ENCODE peak calls at places on chromosome X, in five cellular contexts. One of them, this sample, is unnamed.

GRCh38 chrX:17601816-17602215 is 135.5 kb upstream of the SCML1 start:
- DNase-seq in left ventricle myocardium inferior: no peak
- DNase-seq in body of pancreas: no peak
- DNase-seq in cardiac fibroblast: no peak
- DNase-seq in fibroblast of the aortic adventitia: peak
- DNase-seq in this sample: no peak

GRCh38 chrX:153348421-153348820 is 14.5 kb downstream of the ZNF275 start:
- DNase-seq in left ventricle myocardium inferior: no peak
- DNase-seq in fibroblast of the aortic adventitia: no peak
- DNase-seq in body of pancreas: no peak
- DNase-seq in cardiac fibroblast: no peak
- DNase-seq in this sample: no peak

GRCh38 chrX:102832661-102833060 is 104.4 kb upstream of the RAB40AL start:
- DNase-seq in body of pancreas: no peak
- DNase-seq in left ventricle myocardium inferior: no peak
- DNase-seq in cardiac fibroblast: peak
- DNase-seq in fibroblast of the aortic adventitia: peak
- DNase-seq in this sample: no peak

GRCh38 chrX:153966283-153966688 is 5.3 kb downstream of the HCFC1 start:
- DNase-seq in fibroblast of the aortic adventitia: peak
- DNase-seq in left ventricle myocardium inferior: no peak
- DNase-seq in cardiac fibroblast: peak
- DNase-seq in body of pancreas: peak
- DNase-seq in this sample: no peak

GRCh38 chrX:53241558-53241957 is 16.6 kb upstream of the KDM5C start:
- DNase-seq in fibroblast of the aortic adventitia: no peak
- DNase-seq in left ventricle myocardium inferior: no peak
- DNase-seq in body of pancreas: no peak
- DNase-seq in cardiac fibroblast: no peak
- DNase-seq in this sample: no peak

GRCh38 chrX:52995974-52996304 is 37.6 kb upstream of the FAM156A start:
- DNase-seq in body of pancreas: no peak
- DNase-seq in left ventricle myocardium inferior: no peak
- DNase-seq in cardiac fibroblast: no peak
- DNase-seq in fibroblast of the aortic adventitia: no peak
- DNase-seq in this sample: no peak

GRCh38 chrX:120604359-120604782 is 470 bp downstream of the MCTS1 start:
- DNase-seq in body of pancreas: peak
- DNase-seq in fibroblast of the aortic adventitia: peak
- DNase-seq in left ventricle myocardium inferior: no peak
- DNase-seq in cardiac fibroblast: peak
- DNase-seq in this sample: peak

GRCh38 chrX:47643926-47644325 is 6.4 kb downstream of the ELK1 start:
- DNase-seq in body of pancreas: no peak
- DNase-seq in left ventricle myocardium inferior: no peak
- DNase-seq in cardiac fibroblast: peak
- DNase-seq in fibroblast of the aortic adventitia: peak
- DNase-seq in this sample: no peak

GRCh38 chrX:25536307-25536970 is 520.7 kb upstream of the ARX start:
- DNase-seq in body of pancreas: no peak
- DNase-seq in left ventricle myocardium inferior: no peak
- DNase-seq in fibroblast of the aortic adventitia: no peak
- DNase-seq in cardiac fibroblast: no peak
- DNase-seq in this sample: no peak

GRCh38 chrX:270848-271367 is 10.3 kb upstream of the PLCXD1 start:
- DNase-seq in left ventricle myocardium inferior: peak
- DNase-seq in cardiac fibroblast: no peak
- DNase-seq in body of pancreas: peak
- DNase-seq in fibroblast of the aortic adventitia: no peak
- DNase-seq in this sample: no peak

GRCh38 chrX:154348114-154348531 is 26.3 kb downstream of the FLNA start:
- DNase-seq in cardiac fibroblast: peak
- DNase-seq in fibroblast of the aortic adventitia: peak
- DNase-seq in left ventricle myocardium inferior: no peak
- DNase-seq in body of pancreas: no peak
- DNase-seq in this sample: no peak

GRCh38 chrX:100946521-100946920 is 17.8 kb upstream of the XKRX start:
- DNase-seq in left ventricle myocardium inferior: no peak
- DNase-seq in fibroblast of the aortic adventitia: peak
- DNase-seq in cardiac fibroblast: peak
- DNase-seq in body of pancreas: no peak
- DNase-seq in this sample: no peak

GRCh38 chrX:45537936-45538335 is 337.3 kb upstream of the DIPK2B start:
- DNase-seq in fibroblast of the aortic adventitia: no peak
- DNase-seq in cardiac fibroblast: no peak
- DNase-seq in left ventricle myocardium inferior: no peak
- DNase-seq in body of pancreas: no peak
- DNase-seq in this sample: no peak

GRCh38 chrX:100208076-100208475 is 202.0 kb downstream of the PCDH19 start:
- DNase-seq in body of pancreas: no peak
- DNase-seq in left ventricle myocardium inferior: no peak
- DNase-seq in fibroblast of the aortic adventitia: no peak
- DNase-seq in cardiac fibroblast: no peak
- DNase-seq in this sample: no peak

GRCh38 chrX:125395626-125396025 is 76.0 kb downstream of the TEX13C start:
- DNase-seq in cardiac fibroblast: no peak
- DNase-seq in body of pancreas: no peak
- DNase-seq in left ventricle myocardium inferior: no peak
- DNase-seq in fibroblast of the aortic adventitia: no peak
- DNase-seq in this sample: no peak

GRCh38 chrX:43953218-43953617 is 20.0 kb downstream of the NDP start:
- DNase-seq in cardiac fibroblast: no peak
- DNase-seq in fibroblast of the aortic adventitia: peak
- DNase-seq in body of pancreas: no peak
- DNase-seq in left ventricle myocardium inferior: no peak
- DNase-seq in this sample: no peak

GRCh38 chrX:49308604-49309269 is 5.3 kb downstream of the GAGE10 start:
- DNase-seq in body of pancreas: no peak
- DNase-seq in cardiac fibroblast: peak
- DNase-seq in fibroblast of the aortic adventitia: peak
- DNase-seq in left ventricle myocardium inferior: peak
- DNase-seq in this sample: no peak

GRCh38 chrX:118251251-118251650 is 94.7 kb upstream of the WDR44 start:
- DNase-seq in fibroblast of the aortic adventitia: peak
- DNase-seq in body of pancreas: no peak
- DNase-seq in left ventricle myocardium inferior: no peak
- DNase-seq in cardiac fibroblast: peak
- DNase-seq in this sample: no peak

GRCh38 chrX:63920875-63921274 is 135.9 kb upstream of the ARHGEF9 start:
- DNase-seq in left ventricle myocardium inferior: no peak
- DNase-seq in body of pancreas: no peak
- DNase-seq in cardiac fibroblast: no peak
- DNase-seq in fibroblast of the aortic adventitia: no peak
- DNase-seq in this sample: no peak

GRCh38 chrX:55026143-55026542 is 4.6 kb downstream of the ALAS2 start:
- DNase-seq in body of pancreas: no peak
- DNase-seq in cardiac fibroblast: peak
- DNase-seq in fibroblast of the aortic adventitia: peak
- DNase-seq in left ventricle myocardium inferior: no peak
- DNase-seq in this sample: no peak

GRCh38 chrX:17692709-17693346 is 44.5 kb upstream of the SCML1 start:
- DNase-seq in body of pancreas: no peak
- DNase-seq in cardiac fibroblast: peak
- DNase-seq in left ventricle myocardium inferior: no peak
- DNase-seq in fibroblast of the aortic adventitia: peak
- DNase-seq in this sample: peak

GRCh38 chrX:107552976-107553375 is 75.3 kb upstream of the PRPS1 start:
- DNase-seq in fibroblast of the aortic adventitia: peak
- DNase-seq in body of pancreas: no peak
- DNase-seq in left ventricle myocardium inferior: no peak
- DNase-seq in cardiac fibroblast: peak
- DNase-seq in this sample: no peak

GRCh38 chrX:43865791-43866190 is 16.5 kb downstream of the MAOB start:
- DNase-seq in fibroblast of the aortic adventitia: no peak
- DNase-seq in body of pancreas: no peak
- DNase-seq in left ventricle myocardium inferior: no peak
- DNase-seq in cardiac fibroblast: no peak
- DNase-seq in this sample: no peak

GRCh38 chrX:127884921-127885320 is 167.3 kb downstream of the ACTRT1 start:
- DNase-seq in left ventricle myocardium inferior: no peak
- DNase-seq in body of pancreas: no peak
- DNase-seq in cardiac fibroblast: no peak
- DNase-seq in fibroblast of the aortic adventitia: no peak
- DNase-seq in this sample: no peak

GRCh38 chrX:1649623-1650022 is 34.8 kb downstream of the ASMT start:
- DNase-seq in left ventricle myocardium inferior: no peak
- DNase-seq in cardiac fibroblast: no peak
- DNase-seq in body of pancreas: no peak
- DNase-seq in fibroblast of the aortic adventitia: no peak
- DNase-seq in this sample: no peak
- H3K4me3 ChIP-seq in left ventricle myocardium inferior: no peak
- H3K4me3 ChIP-seq in cardiac fibroblast: no peak
- H3K4me3 ChIP-seq in body of pancreas: no peak
- H3K4me3 ChIP-seq in fibroblast of the aortic adventitia: peak
- H3K4me3 ChIP-seq in this sample: no peak

GRCh38 chrX:150050387-150050786 is 112.1 kb upstream of the EOLA2 start:
- DNase-seq in left ventricle myocardium inferior: no peak
- DNase-seq in body of pancreas: no peak
- DNase-seq in fibroblast of the aortic adventitia: no peak
- DNase-seq in cardiac fibroblast: no peak
- DNase-seq in this sample: no peak
- TF ChIP-seq CTCF in left ventricle myocardium inferior: no peak
- TF ChIP-seq CTCF in body of pancreas: no peak
- TF ChIP-seq CTCF in fibroblast of the aortic adventitia: no peak
- TF ChIP-seq CTCF in cardiac fibroblast: no peak
- TF ChIP-seq CTCF in this sample: no peak

DNA sequence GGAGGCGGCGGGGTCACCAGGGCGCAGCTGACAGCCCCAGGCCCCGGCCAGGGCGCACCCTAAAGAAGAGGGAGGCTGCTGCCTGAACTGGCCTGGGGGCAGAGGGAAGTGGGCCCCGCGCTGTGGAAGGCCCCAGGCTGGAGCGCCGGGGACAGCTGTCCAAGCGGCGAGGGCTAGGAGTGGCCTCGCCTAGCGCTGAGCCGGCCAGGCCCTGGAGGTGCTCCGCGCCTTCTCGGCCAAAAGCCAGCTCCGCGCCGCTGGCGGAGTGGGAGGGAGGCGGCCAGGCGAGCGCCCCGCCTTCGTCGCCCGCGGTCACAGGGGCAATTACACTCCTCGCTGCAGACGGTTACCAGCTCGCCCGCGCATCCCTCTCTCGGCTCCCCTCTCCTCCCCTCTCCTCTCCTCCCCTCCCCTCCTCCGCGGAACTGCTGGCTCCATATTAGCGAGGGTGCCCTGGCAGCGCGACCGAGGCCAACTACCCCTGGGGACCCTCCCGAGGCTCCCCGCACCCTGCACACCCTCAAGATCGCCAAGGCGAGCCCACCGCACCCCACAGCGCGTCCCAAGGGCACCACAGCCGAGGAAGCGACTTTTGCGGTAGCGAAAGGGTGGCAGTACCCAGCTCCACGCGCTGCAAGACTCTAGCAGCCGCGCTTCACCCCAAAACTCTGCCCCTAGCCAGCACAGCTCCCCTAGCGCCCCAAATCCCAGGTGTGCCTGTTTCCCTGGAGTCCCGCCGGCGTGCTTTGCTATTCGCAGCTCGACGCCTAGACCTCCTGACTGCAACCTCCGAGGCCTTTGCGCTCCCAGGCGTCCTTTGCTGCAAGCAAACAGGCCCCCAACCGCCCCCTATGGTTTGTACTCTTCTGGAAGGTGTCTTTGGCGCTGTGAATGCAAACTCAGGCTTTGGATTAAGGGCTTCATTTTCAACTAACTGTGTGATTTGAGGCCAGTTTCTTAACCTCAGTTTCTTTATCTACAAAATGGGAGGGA is 91.4 kb downstream of the BCOR start:
- DNase-seq in fibroblast of the aortic adventitia: no peak
- DNase-seq in left ventricle myocardium inferior: peak
- DNase-seq in body of pancreas: peak
- DNase-seq in cardiac fibroblast: no peak
- DNase-seq in this sample: no peak
- H3K4me3 ChIP-seq in fibroblast of the aortic adventitia: no peak
- H3K4me3 ChIP-seq in left ventricle myocardium inferior: peak
- H3K4me3 ChIP-seq in body of pancreas: no peak
- H3K4me3 ChIP-seq in cardiac fibroblast: no peak
- H3K4me3 ChIP-seq in this sample: no peak

DNA sequence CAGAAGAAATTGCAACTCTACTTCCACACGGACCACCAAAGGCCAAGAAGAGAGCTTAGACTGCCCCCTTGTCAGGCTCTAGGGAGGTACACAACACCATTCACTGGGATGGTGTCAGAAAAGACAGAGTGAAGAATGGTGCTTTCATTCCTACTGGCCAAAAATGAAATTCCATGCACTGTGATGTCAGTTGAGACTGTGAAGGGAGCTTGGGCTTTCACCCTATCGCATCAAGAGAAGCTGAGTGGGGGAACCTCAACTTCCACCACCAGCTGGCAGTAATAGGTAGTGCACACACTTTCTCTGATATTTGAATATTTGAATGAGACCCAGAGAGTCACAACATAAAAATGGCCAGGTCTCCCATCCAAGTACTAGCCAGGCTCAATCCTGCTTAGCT is 65.9 kb downstream of the ZNF711 start:
- DNase-seq in cardiac fibroblast: no peak
- DNase-seq in fibroblast of the aortic adventitia: no peak
- DNase-seq in body of pancreas: no peak
- DNase-seq in left ventricle myocardium inferior: no peak
- DNase-seq in this sample: peak
- TF ChIP-seq CTCF in cardiac fibroblast: no peak
- TF ChIP-seq CTCF in fibroblast of the aortic adventitia: no peak
- TF ChIP-seq CTCF in body of pancreas: no peak
- TF ChIP-seq CTCF in left ventricle myocardium inferior: no peak
- TF ChIP-seq CTCF in this sample: peak

DNA sequence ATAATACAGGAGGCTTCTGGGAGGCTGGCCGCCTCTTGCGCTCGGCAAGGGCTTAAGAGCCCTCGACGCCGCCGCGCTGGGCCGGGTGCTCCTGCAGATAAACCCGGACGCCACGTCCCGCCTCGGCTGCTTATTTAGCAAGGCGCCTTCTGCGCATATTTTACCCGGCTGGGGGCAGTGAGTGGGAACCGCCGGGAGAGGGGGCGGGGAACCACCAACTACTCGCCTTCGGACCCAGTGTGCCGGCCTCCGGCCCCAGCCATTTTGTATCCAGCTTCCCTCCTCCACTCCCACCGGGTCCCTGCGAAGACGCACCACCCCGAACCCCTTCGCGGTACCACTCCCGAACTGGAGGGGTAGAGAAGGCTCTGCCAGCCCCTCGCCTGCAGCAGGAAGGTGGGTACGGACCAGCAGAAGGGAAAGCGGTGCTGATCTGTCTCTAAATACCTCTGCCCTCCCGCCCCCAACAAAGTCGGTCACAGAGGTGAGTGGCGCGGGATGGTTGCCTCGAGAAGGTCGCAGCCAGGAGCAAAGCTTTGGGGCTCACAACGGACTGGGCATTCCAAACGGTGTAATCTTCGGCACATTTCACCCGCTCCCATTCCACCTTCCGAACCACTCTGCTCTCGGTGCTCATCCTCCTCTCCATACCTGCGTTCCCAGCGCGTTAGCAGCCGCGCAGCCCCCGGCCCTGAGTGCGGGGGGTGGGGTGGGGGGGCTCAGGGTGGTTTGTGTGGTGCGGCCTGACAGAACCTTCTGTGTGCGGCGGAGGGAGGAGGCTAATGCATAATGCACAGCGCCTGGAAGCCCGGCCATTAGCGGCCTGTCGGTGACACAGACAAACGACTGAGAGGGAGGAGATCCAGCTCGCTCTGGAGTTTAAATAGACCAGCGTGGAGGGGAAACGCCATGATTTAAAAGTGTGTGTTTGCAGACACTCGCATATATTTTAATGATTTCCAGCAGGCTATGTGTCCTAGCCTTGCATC is 4.9 kb upstream of the BCOR start:
- DNase-seq in fibroblast of the aortic adventitia: no peak
- DNase-seq in left ventricle myocardium inferior: no peak
- DNase-seq in cardiac fibroblast: no peak
- DNase-seq in body of pancreas: no peak
- DNase-seq in this sample: no peak
- H3K4me3 ChIP-seq in fibroblast of the aortic adventitia: no peak
- H3K4me3 ChIP-seq in left ventricle myocardium inferior: no peak
- H3K4me3 ChIP-seq in cardiac fibroblast: no peak
- H3K4me3 ChIP-seq in body of pancreas: no peak
- H3K4me3 ChIP-seq in this sample: no peak

This sample was measured in BE2C.